ENCODE peak calls at places on chromosomes 5 and 9, in six cellular contexts. G is tibial artery, W is GM12865, C is SK-N-SH, F is activated B cell treated with CpG ODN at 0.5 μM for 24 hours, V is mucosa of descending colon. H is an unnamed sample.

GRCh38 chr9:121937248-121937647 is 155.9 kb downstream of the TTLL11 start:
- DNase-seq in V (no peak), G (no peak), F (no peak), W (no peak), C (no peak), H (no peak)

GRCh38 chr9:34572092-34572491 is 17.4 kb downstream of the CNTFR start:
- DNase-seq in F (no peak), C (peak), W (no peak), V (peak), G (no peak), H (no peak)

GRCh38 chr9:76433851-76434250 is 25.1 kb upstream of the GCNT1 start:
- DNase-seq in C (no peak), F (no peak), W (no peak), V (no peak), G (no peak), H (no peak)

GRCh38 chr9:131476777-131477345 is 25.9 kb upstream of the POMT1 start:
- DNase-seq in G (no peak), V (no peak), F (no peak), W (no peak), C (no peak), H (no peak)

GRCh38 chr9:108087781-108088180 is 598.2 kb upstream of the KLF4 start:
- DNase-seq in V (no peak), W (no peak), G (no peak), F (no peak), C (no peak), H (no peak)

GRCh38 chr9:114691046-114691955 is 9.3 kb upstream of the TEX48 start:
- DNase-seq in C (no peak), G (no peak), W (peak), V (no peak), F (no peak), H (no peak)

GRCh38 chr5:78766412-78766762 is 117.8 kb upstream of the LHFPL2 start:
- DNase-seq in W (no peak), C (no peak), F (no peak), G (no peak), V (no peak), H (no peak)

GRCh38 chr9:33076031-33076359 is 479 bp downstream of the SMU1 start:
- DNase-seq in W (no peak), V (no peak), G (peak), C (no peak), F (no peak), H (no peak)

GRCh38 chr9:115207003-115207837 is 89.3 kb upstream of the TNC start:
- DNase-seq in W (peak), V (no peak), C (no peak), G (no peak), F (no peak), H (peak)

GRCh38 chr5:110105692-110106091 is 416.0 kb downstream of the MAN2A1 start:
- DNase-seq in W (no peak), V (no peak), F (no peak), C (no peak), G (peak), H (no peak)

GRCh38 chr9:91451431-91452270 is 28.0 kb upstream of the NFIL3 start:
- DNase-seq in G (no peak), C (no peak), V (no peak), F (no peak), W (no peak), H (no peak)

GRCh38 chr5:66882592-66883227 is 286.5 kb downstream of the MAST4 start:
- DNase-seq in C (no peak), V (no peak), F (no peak), W (peak), G (no peak), H (no peak)

GRCh38 chr9:15248596-15248995 is 58.4 kb downstream of the TTC39B start:
- DNase-seq in W (no peak), G (no peak), F (no peak), V (no peak), C (no peak), H (no peak)

GRCh38 chr5:171893290-171893890 is 107.8 kb downstream of the SMIM23 start:
- DNase-seq in V (no peak), C (no peak), G (no peak), F (no peak), W (no peak), H (no peak)

GRCh38 chr9:86262436-86262835 is 3.0 kb upstream of the C9orf153 start:
- DNase-seq in C (no peak), V (no peak), W (no peak), G (no peak), F (no peak), H (no peak)

GRCh38 chr5:98106116-98107088 is 667.1 kb upstream of the RGMB start:
- DNase-seq in V (no peak), F (no peak), W (no peak), G (no peak), C (no peak), H (no peak)

GRCh38 chr9:19375536-19375935 is 4.5 kb downstream of the RPS6 start:
- DNase-seq in F (no peak), G (no peak), V (no peak), W (no peak), C (no peak), H (no peak)

GRCh38 chr5:135116146-135116545 is 82.1 kb upstream of the PITX1 start:
- DNase-seq in V (no peak), W (no peak), G (peak), F (no peak), C (no peak), H (no peak)

GRCh38 chr5:179211076-179211475 is 134.2 kb downstream of the ADAMTS2 start:
- DNase-seq in F (no peak), C (no peak), W (no peak), V (peak), G (no peak), H (no peak)

GRCh38 chr5:179214678-179215077 is 130.6 kb downstream of the ADAMTS2 start:
- DNase-seq in W (no peak), F (no peak), V (no peak), C (no peak), G (no peak), H (no peak)

GRCh38 chr5:179210478-179210877 is 134.8 kb downstream of the ADAMTS2 start:
- DNase-seq in V (peak), W (no peak), F (no peak), G (no peak), C (no peak), H (no peak)

GRCh38 chr5:179211631-179212030 is 133.6 kb downstream of the ADAMTS2 start:
- DNase-seq in C (no peak), F (no peak), W (no peak), G (no peak), V (peak), H (no peak)

DNA sequence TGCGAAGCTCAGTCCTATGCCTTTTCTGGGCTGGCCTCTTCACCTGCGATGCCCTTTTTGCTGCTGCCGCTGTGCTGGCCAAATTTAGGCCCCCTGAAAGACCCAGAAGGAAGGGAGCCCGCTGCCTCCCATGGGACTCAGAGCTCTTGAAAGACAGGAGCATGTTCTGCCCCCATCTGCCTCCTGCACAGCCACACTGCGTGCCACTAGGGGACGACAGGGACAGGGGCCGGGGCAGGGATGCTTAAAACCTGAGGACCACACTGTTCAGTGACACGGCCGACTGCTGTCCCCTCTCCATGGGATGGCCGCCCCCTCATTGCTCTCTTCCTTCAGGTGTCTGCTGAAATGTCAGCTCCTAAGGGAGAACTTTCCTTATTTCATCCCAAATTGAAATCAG is 132.4 kb downstream of the ADAMTS2 start:
- DNase-seq in W (no peak), C (peak), V (peak), G (no peak), F (no peak), H (no peak)
- TF ChIP-seq CTCF in W (no peak), C (no peak), V (no peak), G (peak), F (no peak), H (no peak)

DNA sequence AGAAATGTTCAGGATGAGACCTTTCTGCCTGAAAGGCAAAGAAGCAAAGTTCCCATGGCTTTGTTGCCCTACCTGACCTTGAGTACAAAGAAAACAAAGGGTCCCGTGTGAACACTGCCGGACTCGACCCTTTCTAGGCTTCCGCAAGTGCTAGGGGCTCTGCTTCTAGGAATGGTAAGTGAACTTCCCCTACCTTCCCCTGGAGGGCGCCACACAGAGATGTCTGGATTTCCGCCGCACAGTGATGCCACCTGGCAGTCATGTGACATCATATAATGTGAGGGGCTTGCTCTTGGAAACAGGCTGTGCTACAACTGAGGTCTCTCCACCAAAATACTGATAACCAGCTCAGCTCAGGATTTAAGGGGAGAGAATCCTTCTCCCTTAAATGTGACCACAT is 56.6 kb downstream of the HSD17B3 start:
- DNase-seq in F (no peak), G (no peak), V (no peak), W (no peak), C (no peak), H (no peak)
- TF ChIP-seq CTCF in F (no peak), G (no peak), V (no peak), W (peak), C (peak), H (no peak)

DNA sequence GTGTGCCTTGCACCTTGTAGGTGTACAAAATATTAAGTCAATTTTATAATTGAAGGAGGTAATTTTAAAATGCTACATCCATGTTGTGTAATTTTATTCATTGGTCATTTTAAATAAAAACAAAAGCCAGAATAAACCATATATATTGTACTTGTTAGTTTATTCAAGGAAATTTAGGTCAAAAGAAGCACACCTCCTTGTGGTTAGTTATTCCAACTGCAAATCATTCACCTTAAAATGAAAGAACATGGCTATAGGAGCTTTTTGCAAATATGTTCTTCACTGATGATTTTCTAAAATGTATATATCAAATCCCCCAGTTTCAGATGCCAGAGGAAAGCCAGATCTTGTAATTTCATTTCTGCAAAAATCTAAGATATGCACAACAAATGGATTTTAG is 5.4 kb upstream of the MOCS2 start:
- DNase-seq in C (no peak), G (no peak), V (no peak), F (no peak), W (no peak), H (no peak)
- TF ChIP-seq CTCF in C (peak), G (no peak), V (no peak), F (no peak), W (no peak), H (no peak)

GRCh38 chr5:131496400-131496713 is 138.7 kb downstream of the RAPGEF6 start:
- DNase-seq in F (no peak), G (peak), W (peak), V (no peak), C (no peak), H (peak)
- TF ChIP-seq CTCF in F (no peak), G (no peak), W (peak), V (no peak), C (no peak), H (peak)

GRCh38 chr5:76403713-76403962 is 553 bp downstream of the IQGAP2 start:
- DNase-seq in W (no peak), F (no peak), C (peak), V (no peak), G (no peak), H (no peak)
- TF ChIP-seq CTCF in W (peak), F (no peak), C (no peak), V (no peak), G (no peak), H (no peak)

H was measured in GM20000.